ENCODE peak calls at places on chromosomes 2 and 18, in nine cellular contexts. F is GM10248; X is upper lobe of right lung; Z is T-helper 9 cell; V is KBM-7; M is stimulated activated CD4-positive, alpha-beta T cell treated with anti-CD3 and anti-CD28 coated beads, Interleukin-2, amount 100 ng/mL, for 48 hours; N is neural progenitor cell; U is activated T-cell treated with anti-CD3 and anti-CD28 coated beads for 1 hour; D is T1000. L is an unnamed sample.
A peak's percentile ranks its signal among the peaks of the same experiment; 100 is the strongest.

GRCh38 chr2:69957970-69958369 is 3.5 kb downstream of the ASPRV1 start:
- DNase-seq in N (no peak), Z (no peak), V (no peak), X (no peak), M (no peak), D (no peak), F (no peak), U (no peak), L (no peak)

GRCh38 chr2:26692814-26693286 is 328 bp downstream of the KCNK3 start:
- DNase-seq in N (no peak), U (no peak), Z (no peak), D (no peak), F (no peak), M (no peak), V (no peak), X (no peak), L (no peak)

GRCh38 chr2:238015705-238016104 is 45.1 kb upstream of the SCLY start:
- DNase-seq in D (no peak), Z (no peak), N (no peak), M (no peak), F (no peak), U (no peak), V (no peak), X (no peak), L (no peak)

GRCh38 chr2:187299122-187299906 is 148.7 kb downstream of the CALCRL start:
- DNase-seq in U (no peak), V (no peak), M (no peak), Z (no peak), X (no peak), N (no peak), F (peak; percentile 8), D (no peak), L (no peak)

GRCh38 chr2:96386470-96386869 is 50.9 kb downstream of the NCAPH start:
- DNase-seq in M (no peak), N (no peak), D (no peak), V (no peak), Z (no peak), F (no peak), U (no peak), X (no peak), L (no peak)

GRCh38 chr2:42835577-42836371 is 43.4 kb upstream of the HAAO start:
- DNase-seq in F (no peak), Z (no peak), U (no peak), V (peak; percentile 75), M (no peak), X (peak; percentile 29), D (peak; percentile 56), N (no peak), L (no peak)

GRCh38 chr2:102782916-102783315 is 21.1 kb downstream of the TMEM182 start:
- DNase-seq in D (no peak), Z (no peak), V (no peak), M (no peak), F (no peak), N (no peak), X (no peak), U (no peak), L (no peak)

GRCh38 chr2:58428553-58429284 is 187.6 kb upstream of the FANCL start:
- DNase-seq in M (no peak), Z (no peak), D (no peak), X (no peak), U (no peak), V (peak; percentile 12), F (peak; percentile 20), N (peak; percentile 88), L (peak; percentile 45)

GRCh38 chr18:13930964-13931363 is 15.6 kb upstream of the MC2R start:
- DNase-seq in M (no peak), U (no peak), D (no peak), F (no peak), X (no peak), N (no peak), V (no peak), Z (no peak), L (no peak)

GRCh38 chr2:9481257-9481922 is 7.0 kb downstream of the IAH1 start:
- DNase-seq in D (no peak), U (no peak), X (no peak), N (no peak), Z (no peak), M (no peak), F (no peak), V (no peak), L (no peak)

GRCh38 chr2:8677646-8678592 is 3.9 kb upstream of the ID2 start:
- DNase-seq in D (no peak), V (peak; percentile 63), M (peak; percentile 22), X (peak; percentile 75), Z (peak; percentile 26), U (no peak), F (no peak), N (peak; percentile 83), L (peak; percentile 12)

GRCh38 chr2:15577071-15577706 is 14.5 kb upstream of the DDX1 start:
- DNase-seq in X (peak; percentile 81), U (peak; percentile 92), N (peak; percentile 91), D (peak; percentile 61), F (peak; percentile 65), V (peak; percentile 84), Z (peak; percentile 89), M (peak; percentile 96), L (peak; percentile 71)